ENCODE peak calls at places on chromosomes 6 and 20, in nine cellular contexts. One of them, this sample, is unnamed.

GRCh38 chr6:141264101-141264500 is 868.6 kb upstream of the GJE1 start:
- DNase-seq in fibroblast of the conjunctiva: no peak
- DNase-seq in stromal cell of bone marrow: peak
- DNase-seq in LNCaP clone FGC: no peak
- DNase-seq in lower lobe of right lung: no peak
- DNase-seq in iris pigment epithelial cell: peak
- DNase-seq in H7: no peak
- DNase-seq in stimulated activated CD8-positive, alpha-beta memory T cell treated with anti-CD3 and anti-CD28 coated beads, Interleukin-7, amount 100 ng/mL, for 1 hour: no peak
- DNase-seq in effector CD8-positive, alpha-beta T cell: no peak
- DNase-seq in this sample: no peak

GRCh38 chr6:2990179-2990931 is 9.3 kb upstream of the NQO2 start:
- DNase-seq in fibroblast of the conjunctiva: no peak
- DNase-seq in effector CD8-positive, alpha-beta T cell: no peak
- DNase-seq in H7: peak
- DNase-seq in lower lobe of right lung: peak
- DNase-seq in iris pigment epithelial cell: peak
- DNase-seq in LNCaP clone FGC: no peak
- DNase-seq in stimulated activated CD8-positive, alpha-beta memory T cell treated with anti-CD3 and anti-CD28 coated beads, Interleukin-7, amount 100 ng/mL, for 1 hour: no peak
- DNase-seq in stromal cell of bone marrow: no peak
- DNase-seq in this sample: no peak

GRCh38 chr6:55734256-55734655 is 141.1 kb downstream of the BMP5 start:
- DNase-seq in LNCaP clone FGC: no peak
- DNase-seq in fibroblast of the conjunctiva: no peak
- DNase-seq in stromal cell of bone marrow: no peak
- DNase-seq in effector CD8-positive, alpha-beta T cell: no peak
- DNase-seq in lower lobe of right lung: no peak
- DNase-seq in H7: no peak
- DNase-seq in stimulated activated CD8-positive, alpha-beta memory T cell treated with anti-CD3 and anti-CD28 coated beads, Interleukin-7, amount 100 ng/mL, for 1 hour: no peak
- DNase-seq in iris pigment epithelial cell: peak
- DNase-seq in this sample: no peak

GRCh38 chr6:128239898-128240509 is 280.4 kb downstream of the PTPRK start:
- DNase-seq in fibroblast of the conjunctiva: no peak
- DNase-seq in iris pigment epithelial cell: no peak
- DNase-seq in stromal cell of bone marrow: no peak
- DNase-seq in stimulated activated CD8-positive, alpha-beta memory T cell treated with anti-CD3 and anti-CD28 coated beads, Interleukin-7, amount 100 ng/mL, for 1 hour: no peak
- DNase-seq in effector CD8-positive, alpha-beta T cell: no peak
- DNase-seq in LNCaP clone FGC: no peak
- DNase-seq in H7: no peak
- DNase-seq in lower lobe of right lung: no peak
- DNase-seq in this sample: no peak

GRCh38 chr6:106966671-106967522 is 7.6 kb downstream of the CD24 start:
- DNase-seq in fibroblast of the conjunctiva: no peak
- DNase-seq in H7: no peak
- DNase-seq in stromal cell of bone marrow: no peak
- DNase-seq in stimulated activated CD8-positive, alpha-beta memory T cell treated with anti-CD3 and anti-CD28 coated beads, Interleukin-7, amount 100 ng/mL, for 1 hour: no peak
- DNase-seq in lower lobe of right lung: no peak
- DNase-seq in iris pigment epithelial cell: no peak
- DNase-seq in effector CD8-positive, alpha-beta T cell: no peak
- DNase-seq in LNCaP clone FGC: no peak
- DNase-seq in this sample: no peak

GRCh38 chr6:85372188-85372914 is 77.5 kb upstream of the NT5E start:
- DNase-seq in H7: peak
- DNase-seq in fibroblast of the conjunctiva: no peak
- DNase-seq in stimulated activated CD8-positive, alpha-beta memory T cell treated with anti-CD3 and anti-CD28 coated beads, Interleukin-7, amount 100 ng/mL, for 1 hour: no peak
- DNase-seq in iris pigment epithelial cell: no peak
- DNase-seq in lower lobe of right lung: no peak
- DNase-seq in LNCaP clone FGC: no peak
- DNase-seq in stromal cell of bone marrow: no peak
- DNase-seq in effector CD8-positive, alpha-beta T cell: no peak
- DNase-seq in this sample: no peak

GRCh38 chr6:11428895-11429294 is 108.7 kb upstream of the TMEM170B start:
- DNase-seq in LNCaP clone FGC: no peak
- DNase-seq in stromal cell of bone marrow: peak
- DNase-seq in lower lobe of right lung: no peak
- DNase-seq in fibroblast of the conjunctiva: no peak
- DNase-seq in effector CD8-positive, alpha-beta T cell: no peak
- DNase-seq in stimulated activated CD8-positive, alpha-beta memory T cell treated with anti-CD3 and anti-CD28 coated beads, Interleukin-7, amount 100 ng/mL, for 1 hour: no peak
- DNase-seq in H7: no peak
- DNase-seq in iris pigment epithelial cell: peak
- DNase-seq in this sample: no peak

GRCh38 chr6:26388014-26388413 is 5.1 kb downstream of the BTN2A2 start:
- DNase-seq in H7: no peak
- DNase-seq in stimulated activated CD8-positive, alpha-beta memory T cell treated with anti-CD3 and anti-CD28 coated beads, Interleukin-7, amount 100 ng/mL, for 1 hour: no peak
- DNase-seq in effector CD8-positive, alpha-beta T cell: no peak
- DNase-seq in stromal cell of bone marrow: no peak
- DNase-seq in fibroblast of the conjunctiva: no peak
- DNase-seq in lower lobe of right lung: no peak
- DNase-seq in LNCaP clone FGC: no peak
- DNase-seq in iris pigment epithelial cell: no peak
- DNase-seq in this sample: no peak

GRCh38 chr20:33438481-33438880 is 5.1 kb downstream of the SNTA1 start:
- DNase-seq in fibroblast of the conjunctiva: no peak
- DNase-seq in LNCaP clone FGC: no peak
- DNase-seq in iris pigment epithelial cell: no peak
- DNase-seq in stimulated activated CD8-positive, alpha-beta memory T cell treated with anti-CD3 and anti-CD28 coated beads, Interleukin-7, amount 100 ng/mL, for 1 hour: no peak
- DNase-seq in H7: no peak
- DNase-seq in lower lobe of right lung: no peak
- DNase-seq in stromal cell of bone marrow: no peak
- DNase-seq in effector CD8-positive, alpha-beta T cell: no peak
- DNase-seq in this sample: no peak

This sample was measured in D721Med.